ENCODE peak calls at places on chromosomes 2 and 18, in nine cellular contexts. One of them, this sample, is unnamed. For H3K4me1, the result is how much of the 10 kb centered on the place peaks cover.

GRCh38 chr2:164599954-164600589 is 21.2 kb downstream of the GRB14 start:
- DNase-seq in pancreas: no peak
- DNase-seq in gastrocnemius medialis: no peak
- DNase-seq in IMR-90: peak
- DNase-seq in astrocyte: peak
- DNase-seq in neural progenitor cell: peak
- DNase-seq in psoas muscle: no peak
- DNase-seq in Peyer's patch: peak
- DNase-seq in tibial artery: no peak
- DNase-seq in this sample: no peak

GRCh38 chr2:162242586-162243304 is 500 bp downstream of the FAP start:
- DNase-seq in pancreas: no peak
- DNase-seq in IMR-90: peak
- DNase-seq in Peyer's patch: no peak
- DNase-seq in psoas muscle: no peak
- DNase-seq in tibial artery: no peak
- DNase-seq in astrocyte: peak
- DNase-seq in gastrocnemius medialis: no peak
- DNase-seq in neural progenitor cell: peak
- DNase-seq in this sample: no peak

GRCh38 chr2:70123051-70123828 is 36.0 kb downstream of the PCBP1 start:
- DNase-seq in pancreas: no peak
- DNase-seq in IMR-90: peak
- DNase-seq in neural progenitor cell: peak
- DNase-seq in gastrocnemius medialis: peak
- DNase-seq in psoas muscle: peak
- DNase-seq in tibial artery: peak
- DNase-seq in Peyer's patch: peak
- DNase-seq in astrocyte: peak
- DNase-seq in this sample: no peak

GRCh38 chr2:33180915-33181314 is 234.2 kb downstream of the LTBP1 start:
- DNase-seq in gastrocnemius medialis: no peak
- DNase-seq in Peyer's patch: no peak
- DNase-seq in tibial artery: peak
- DNase-seq in IMR-90: no peak
- DNase-seq in astrocyte: no peak
- DNase-seq in pancreas: no peak
- DNase-seq in psoas muscle: no peak
- DNase-seq in neural progenitor cell: no peak
- DNase-seq in this sample: no peak

GRCh38 chr2:218984239-218985020 is 554 bp downstream of the FEV start:
- DNase-seq in IMR-90: no peak
- DNase-seq in Peyer's patch: no peak
- DNase-seq in pancreas: peak
- DNase-seq in astrocyte: no peak
- DNase-seq in neural progenitor cell: peak
- DNase-seq in psoas muscle: peak
- DNase-seq in tibial artery: no peak
- DNase-seq in gastrocnemius medialis: no peak
- DNase-seq in this sample: no peak

GRCh38 chr2:209696836-209697711 is 74.6 kb upstream of the UNC80 start:
- DNase-seq in psoas muscle: no peak
- DNase-seq in pancreas: no peak
- DNase-seq in astrocyte: peak
- DNase-seq in IMR-90: no peak
- DNase-seq in tibial artery: no peak
- DNase-seq in neural progenitor cell: no peak
- DNase-seq in Peyer's patch: no peak
- DNase-seq in gastrocnemius medialis: no peak
- DNase-seq in this sample: no peak

GRCh38 chr2:104872866-104873688 is 19.2 kb downstream of the POU3F3 start:
- DNase-seq in neural progenitor cell: peak
- DNase-seq in tibial artery: no peak
- DNase-seq in gastrocnemius medialis: peak
- DNase-seq in IMR-90: peak
- DNase-seq in astrocyte: peak
- DNase-seq in psoas muscle: no peak
- DNase-seq in pancreas: peak
- DNase-seq in Peyer's patch: peak
- DNase-seq in this sample: no peak

GRCh38 chr18:26708814-26709717 is 156.4 kb downstream of the AQP4 start:
- DNase-seq in astrocyte: no peak
- DNase-seq in tibial artery: no peak
- DNase-seq in gastrocnemius medialis: no peak
- DNase-seq in psoas muscle: no peak
- DNase-seq in Peyer's patch: no peak
- DNase-seq in IMR-90: no peak
- DNase-seq in pancreas: no peak
- DNase-seq in neural progenitor cell: peak
- DNase-seq in this sample: no peak

GRCh38 chr2:199470672-199471442 is 13.1 kb upstream of the SATB2 start:
- DNase-seq in psoas muscle: no peak
- DNase-seq in astrocyte: no peak
- DNase-seq in IMR-90: no peak
- DNase-seq in pancreas: peak
- DNase-seq in gastrocnemius medialis: no peak
- DNase-seq in neural progenitor cell: peak
- DNase-seq in tibial artery: no peak
- DNase-seq in Peyer's patch: no peak
- DNase-seq in this sample: no peak

GRCh38 chr2:174573621-174574081 is 24.0 kb downstream of the WIPF1 start:
- DNase-seq in pancreas: no peak
- DNase-seq in gastrocnemius medialis: no peak
- DNase-seq in astrocyte: no peak
- DNase-seq in IMR-90: no peak
- DNase-seq in tibial artery: peak
- DNase-seq in Peyer's patch: no peak
- DNase-seq in psoas muscle: no peak
- DNase-seq in neural progenitor cell: no peak
- DNase-seq in this sample: no peak
- TF ChIP-seq CTCF in pancreas: no peak
- TF ChIP-seq CTCF in gastrocnemius medialis: no peak
- TF ChIP-seq CTCF in astrocyte: no peak
- TF ChIP-seq CTCF in IMR-90: no peak
- TF ChIP-seq CTCF in tibial artery: no peak
- TF ChIP-seq CTCF in Peyer's patch: no peak
- TF ChIP-seq CTCF in psoas muscle: no peak
- TF ChIP-seq CTCF in neural progenitor cell: no peak
- TF ChIP-seq CTCF in this sample: no peak

GRCh38 chr18:32441536-32441935 is 29.1 kb downstream of the GAREM1 start:
- DNase-seq in Peyer's patch: no peak
- DNase-seq in tibial artery: no peak
- DNase-seq in gastrocnemius medialis: no peak
- DNase-seq in pancreas: no peak
- DNase-seq in astrocyte: peak
- DNase-seq in IMR-90: no peak
- DNase-seq in psoas muscle: no peak
- DNase-seq in neural progenitor cell: no peak
- DNase-seq in this sample: no peak
- H3K4me3 ChIP-seq in Peyer's patch: no peak
- H3K4me3 ChIP-seq in tibial artery: peak
- H3K4me3 ChIP-seq in gastrocnemius medialis: peak
- H3K4me3 ChIP-seq in pancreas: no peak
- H3K4me3 ChIP-seq in astrocyte: peak
- H3K4me3 ChIP-seq in IMR-90: no peak
- H3K4me3 ChIP-seq in psoas muscle: peak
- H3K4me3 ChIP-seq in neural progenitor cell: no peak
- H3K4me3 ChIP-seq in this sample: no peak

GRCh38 chr2:25673170-25674002 is at the start of gene DTNB:
- DNase-seq in neural progenitor cell: peak
- DNase-seq in Peyer's patch: peak
- DNase-seq in tibial artery: peak
- DNase-seq in pancreas: peak
- DNase-seq in astrocyte: peak
- DNase-seq in gastrocnemius medialis: peak
- DNase-seq in IMR-90: peak
- DNase-seq in psoas muscle: peak
- DNase-seq in this sample: peak

GRCh38 chr2:25674003-25674362 is 606 bp upstream of the DTNB start:
- DNase-seq in Peyer's patch: no peak
- DNase-seq in tibial artery: no peak
- DNase-seq in pancreas: no peak
- DNase-seq in gastrocnemius medialis: no peak
- DNase-seq in neural progenitor cell: peak
- DNase-seq in IMR-90: no peak
- DNase-seq in psoas muscle: no peak
- DNase-seq in astrocyte: no peak
- DNase-seq in this sample: no peak

GRCh38 chr2:25672500-25673169 is 742 bp downstream of the DTNB start:
- DNase-seq in psoas muscle: peak
- DNase-seq in IMR-90: peak
- DNase-seq in tibial artery: peak
- DNase-seq in neural progenitor cell: peak
- DNase-seq in Peyer's patch: peak
- DNase-seq in pancreas: peak
- DNase-seq in gastrocnemius medialis: no peak
- DNase-seq in astrocyte: peak
- DNase-seq in this sample: peak

DNA sequence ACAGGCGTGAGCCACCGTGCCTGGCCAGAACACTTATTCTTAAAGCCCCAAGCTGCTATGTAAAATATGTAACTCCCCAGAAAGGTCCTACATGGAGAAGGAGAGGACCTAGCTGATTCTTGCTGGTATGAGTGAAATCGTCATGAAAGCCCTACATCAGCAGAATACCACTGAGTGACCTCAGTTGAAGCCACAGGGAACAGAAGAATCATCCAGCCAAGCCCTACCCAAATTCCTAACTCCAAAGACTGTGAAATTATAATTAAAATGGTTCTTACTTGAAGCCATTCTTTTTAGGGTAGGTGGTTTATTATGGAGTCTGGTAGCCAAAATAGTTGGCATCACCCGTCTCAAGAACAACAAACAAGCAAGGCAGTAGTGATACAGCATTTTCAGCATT is 4.5 kb upstream of the DTNB start:
- DNase-seq in IMR-90: no peak
- DNase-seq in pancreas: no peak
- DNase-seq in gastrocnemius medialis: no peak
- DNase-seq in astrocyte: no peak
- DNase-seq in tibial artery: no peak
- DNase-seq in psoas muscle: no peak
- DNase-seq in neural progenitor cell: no peak
- DNase-seq in Peyer's patch: no peak
- DNase-seq in this sample: no peak
- H3K4me1 ChIP-seq in IMR-90: under half
- H3K4me1 ChIP-seq in pancreas: under half
- H3K4me1 ChIP-seq in gastrocnemius medialis: under half
- H3K4me1 ChIP-seq in astrocyte: under half
- H3K4me1 ChIP-seq in tibial artery: under half
- H3K4me1 ChIP-seq in psoas muscle: under half
- H3K4me1 ChIP-seq in neural progenitor cell: under half
- H3K4me1 ChIP-seq in Peyer's patch: under half
- H3K4me1 ChIP-seq in this sample: under half

GRCh38 chr2:17674817-17675216 is 78.8 kb downstream of the SMC6 start:
- DNase-seq in neural progenitor cell: no peak
- DNase-seq in Peyer's patch: no peak
- DNase-seq in IMR-90: no peak
- DNase-seq in psoas muscle: no peak
- DNase-seq in gastrocnemius medialis: no peak
- DNase-seq in tibial artery: no peak
- DNase-seq in astrocyte: no peak
- DNase-seq in pancreas: no peak
- DNase-seq in this sample: no peak

GRCh38 chr2:17667898-17668297 is 85.7 kb downstream of the SMC6 start:
- DNase-seq in tibial artery: no peak
- DNase-seq in Peyer's patch: no peak
- DNase-seq in astrocyte: no peak
- DNase-seq in gastrocnemius medialis: no peak
- DNase-seq in pancreas: no peak
- DNase-seq in IMR-90: no peak
- DNase-seq in neural progenitor cell: no peak
- DNase-seq in psoas muscle: no peak
- DNase-seq in this sample: no peak

GRCh38 chr2:17672583-17673317 is 80.9 kb downstream of the SMC6 start:
- DNase-seq in neural progenitor cell: no peak
- DNase-seq in IMR-90: peak
- DNase-seq in pancreas: no peak
- DNase-seq in Peyer's patch: no peak
- DNase-seq in psoas muscle: no peak
- DNase-seq in gastrocnemius medialis: no peak
- DNase-seq in astrocyte: peak
- DNase-seq in tibial artery: no peak
- DNase-seq in this sample: no peak
- TF ChIP-seq CTCF in neural progenitor cell: no peak
- TF ChIP-seq CTCF in IMR-90: no peak
- TF ChIP-seq CTCF in pancreas: no peak
- TF ChIP-seq CTCF in Peyer's patch: no peak
- TF ChIP-seq CTCF in psoas muscle: no peak
- TF ChIP-seq CTCF in gastrocnemius medialis: no peak
- TF ChIP-seq CTCF in astrocyte: peak
- TF ChIP-seq CTCF in tibial artery: no peak
- TF ChIP-seq CTCF in this sample: no peak

GRCh38 chr18:74289137-74289536 is 2.6 kb downstream of the CYB5A start:
- DNase-seq in IMR-90: peak
- DNase-seq in neural progenitor cell: no peak
- DNase-seq in Peyer's patch: no peak
- DNase-seq in gastrocnemius medialis: no peak
- DNase-seq in psoas muscle: no peak
- DNase-seq in astrocyte: no peak
- DNase-seq in pancreas: no peak
- DNase-seq in tibial artery: no peak
- DNase-seq in this sample: no peak

GRCh38 chr18:74291771-74292540 is at the start of gene CYB5A:
- DNase-seq in neural progenitor cell: peak
- DNase-seq in astrocyte: peak
- DNase-seq in Peyer's patch: peak
- DNase-seq in psoas muscle: peak
- DNase-seq in gastrocnemius medialis: peak
- DNase-seq in IMR-90: peak
- DNase-seq in tibial artery: peak
- DNase-seq in pancreas: peak
- DNase-seq in this sample: peak

GRCh38 chr18:74288730-74289129 is 3.0 kb downstream of the CYB5A start:
- DNase-seq in IMR-90: no peak
- DNase-seq in neural progenitor cell: no peak
- DNase-seq in pancreas: no peak
- DNase-seq in gastrocnemius medialis: no peak
- DNase-seq in psoas muscle: no peak
- DNase-seq in astrocyte: no peak
- DNase-seq in Peyer's patch: no peak
- DNase-seq in tibial artery: no peak
- DNase-seq in this sample: no peak

GRCh38 chr18:74290831-74291770 is 662 bp downstream of the CYB5A start:
- DNase-seq in astrocyte: no peak
- DNase-seq in Peyer's patch: peak
- DNase-seq in psoas muscle: no peak
- DNase-seq in neural progenitor cell: peak
- DNase-seq in IMR-90: no peak
- DNase-seq in tibial artery: no peak
- DNase-seq in pancreas: peak
- DNase-seq in gastrocnemius medialis: no peak
- DNase-seq in this sample: no peak

GRCh38 chr18:74289946-74290478 is 1.8 kb downstream of the CYB5A start:
- DNase-seq in pancreas: no peak
- DNase-seq in psoas muscle: no peak
- DNase-seq in neural progenitor cell: no peak
- DNase-seq in tibial artery: no peak
- DNase-seq in Peyer's patch: no peak
- DNase-seq in astrocyte: no peak
- DNase-seq in gastrocnemius medialis: no peak
- DNase-seq in IMR-90: no peak
- DNase-seq in this sample: no peak
- H3K4me3 ChIP-seq in pancreas: peak
- H3K4me3 ChIP-seq in psoas muscle: no peak
- H3K4me3 ChIP-seq in neural progenitor cell: no peak
- H3K4me3 ChIP-seq in tibial artery: peak
- H3K4me3 ChIP-seq in Peyer's patch: peak
- H3K4me3 ChIP-seq in astrocyte: no peak
- H3K4me3 ChIP-seq in gastrocnemius medialis: no peak
- H3K4me3 ChIP-seq in IMR-90: no peak
- H3K4me3 ChIP-seq in this sample: no peak